ENCODE peak calls at places on chromosomes 3 and 15, in six cellular contexts. V, N, P, I, Y and F are unnamed samples.

GRCh38 chr15:66849746-66850077 is 147.7 kb downstream of the SMAD6 start:
- DNase-seq in V (no peak), N (no peak), P (no peak), I (no peak), Y (no peak), F (no peak)

GRCh38 chr15:29364429-29365078 is 94.9 kb upstream of the NSMCE3 start:
- DNase-seq in V (peak; percentile 57), N (no peak), P (peak; percentile 49), I (no peak), Y (no peak), F (no peak)

GRCh38 chr3:185693985-185694675 is 108.0 kb downstream of the SENP2 start:
- DNase-seq in V (peak; percentile 71), N (no peak), P (no peak), I (no peak), Y (no peak), F (no peak)

GRCh38 chr3:3800685-3801509 is 1.7 kb downstream of the LRRN1 start:
- DNase-seq in V (no peak), N (no peak), P (no peak), I (no peak), Y (no peak), F (peak; percentile 7)

GRCh38 chr15:96442076-96442475 is 111.6 kb downstream of the NR2F2 start:
- DNase-seq in V (no peak), N (no peak), P (no peak), I (no peak), Y (no peak), F (no peak)

GRCh38 chr3:190336516-190337189 is 14.4 kb upstream of the CLDN1 start:
- DNase-seq in V (no peak), N (no peak), P (no peak), I (no peak), Y (no peak), F (no peak)

GRCh38 chr3:151276038-151277027 is 2.0 kb downstream of the P2RY14 start:
- DNase-seq in V (no peak), N (no peak), P (peak; percentile 52), I (no peak), Y (no peak), F (no peak)

GRCh38 chr15:48861813-48862431 is 16.0 kb upstream of the EID1 start:
- DNase-seq in V (peak; percentile 85), N (no peak), P (peak; percentile 82), I (peak; percentile 58), Y (peak; percentile 62), F (peak; percentile 56)

GRCh38 chr3:38153986-38154608 is 11.2 kb upstream of the OXSR1 start:
- DNase-seq in V (peak; percentile 96), N (peak; percentile 6), P (no peak), I (no peak), Y (no peak), F (no peak)

GRCh38 chr3:106552401-106553043 is 683.7 kb upstream of the CBLB start:
- DNase-seq in V (no peak), N (no peak), P (no peak), I (no peak), Y (no peak), F (no peak)

GRCh38 chr3:62567097-62568021 is 194.0 kb upstream of the FEZF2 start:
- DNase-seq in V (peak; percentile 91), N (no peak), P (no peak), I (no peak), Y (no peak), F (no peak)

GRCh38 chr3:69420781-69421520 is 35.1 kb upstream of the FRMD4B start:
- DNase-seq in V (peak; percentile 81), N (no peak), P (no peak), I (no peak), Y (no peak), F (no peak)

GRCh38 chr3:150727653-150728502 is 24.2 kb upstream of the ERICH6 start:
- DNase-seq in V (no peak), N (no peak), P (no peak), I (no peak), Y (peak; percentile 31), F (no peak)

GRCh38 chr3:190385835-190386688 is 1.9 kb upstream of the CLDN16 start:
- DNase-seq in V (peak; percentile 99), N (no peak), P (no peak), I (peak; percentile 85), Y (no peak), F (no peak)

GRCh38 chr3:115518100-115518852 is 105.0 kb upstream of the GAP43 start:
- DNase-seq in V (peak; percentile 95), N (no peak), P (no peak), I (peak; percentile 19), Y (peak; percentile 80), F (no peak)

GRCh38 chr3:114706591-114707224 is 412.9 kb downstream of the TIGIT start:
- DNase-seq in V (peak; percentile 87), N (peak; percentile 45), P (peak; percentile 25), I (peak; percentile 88), Y (no peak), F (peak; percentile 24)

GRCh38 chr3:9452417-9452816 is 55.0 kb downstream of the SETD5 start:
- DNase-seq in V (peak; percentile 10), N (no peak), P (peak; percentile 7), I (no peak), Y (no peak), F (no peak)

GRCh38 chr15:40322531-40323238 is 807 bp upstream of the INAFM2 start:
- DNase-seq in V (no peak), N (no peak), P (no peak), I (no peak), Y (peak; percentile 1), F (no peak)

GRCh38 chr15:82184776-82185175 is 77.8 kb downstream of the EFL1 start:
- DNase-seq in V (no peak), N (no peak), P (no peak), I (no peak), Y (no peak), F (no peak)

GRCh38 chr3:102195198-102195948 is 239.4 kb upstream of the ZPLD1 start:
- DNase-seq in V (peak; percentile 68), N (no peak), P (no peak), I (no peak), Y (peak; percentile 16), F (no peak)

GRCh38 chr3:105351821-105352220 is 14.9 kb upstream of the ALCAM start:
- DNase-seq in V (peak; percentile 79), N (no peak), P (no peak), I (no peak), Y (no peak), F (no peak)

GRCh38 chr15:63323798-63324651 is 46.6 kb downstream of the APH1B start:
- DNase-seq in V (no peak), N (peak; percentile 37), P (no peak), I (no peak), Y (no peak), F (peak; percentile 6)

GRCh38 chr3:129616713-129617112 is 10.2 kb upstream of the PLXND1 start:
- DNase-seq in V (peak; percentile 76), N (no peak), P (peak; percentile 57), I (no peak), Y (no peak), F (peak; percentile 60)

GRCh38 chr3:151520105-151520504 is 59.2 kb upstream of the IGSF10 start:
- DNase-seq in V (no peak), N (no peak), P (no peak), I (no peak), Y (no peak), F (no peak)

GRCh38 chr3:23807161-23808015 is 1.6 kb downstream of the UBE2E1 start:
- DNase-seq in V (peak; percentile 47), N (peak; percentile 28), P (peak; percentile 34), I (no peak), Y (no peak), F (peak; percentile 20)

GRCh38 chr15:40282144-40282869 is 557 bp downstream of the ANKRD63 start:
- DNase-seq in V (no peak), N (peak; percentile 66), P (peak; percentile 38), I (no peak), Y (peak; percentile 13), F (peak; percentile 71)